ENCODE peak calls at places on chromosome 1, in ten cellular contexts. W is SW 1271; N is neural progenitor cell; K is T follicular helper cell; H is HL-60; O is activated CD8-positive, alpha-beta memory T cell treated with anti-CD3 and anti-CD28 coated beads, Interleukin-2, amount 10 ng/mL, durations not matched to agents 7 days and 5 days; U is HTR-8/SVneo; G is progenitor cell of endocrine pancreas; P is central memory CD4-positive, alpha-beta T cell; X is cerebellar cortex. L is an unnamed sample.

GRCh38 chr1:220528679-220529529 is 968 bp downstream of the MARK1 start:
- DNase-seq in W (no peak), N (peak), K (no peak), H (no peak), O (no peak), U (no peak), G (peak), P (no peak), X (peak), L (peak)

GRCh38 chr1:31234309-31234708 is 5.4 kb downstream of the NKAIN1 start:
- DNase-seq in W (no peak), N (no peak), K (no peak), H (no peak), O (no peak), U (no peak), G (no peak), P (no peak), X (no peak), L (no peak)

GRCh38 chr1:90826834-90827233 is 109.7 kb upstream of the BARHL2 start:
- DNase-seq in W (no peak), N (no peak), K (no peak), H (no peak), O (no peak), U (no peak), G (no peak), P (no peak), X (no peak), L (no peak)

GRCh38 chr1:51296379-51297357 is 33.7 kb downstream of the TTC39A start:
- DNase-seq in W (peak), N (peak), K (peak), H (peak), O (peak), U (peak), G (peak), P (peak), X (peak), L (peak)

GRCh38 chr1:214455971-214456867 is 95.2 kb downstream of the PTPN14 start:
- DNase-seq in W (no peak), N (no peak), K (no peak), H (no peak), O (no peak), U (no peak), G (no peak), P (no peak), X (no peak), L (no peak)

GRCh38 chr1:236147068-236147467 is 4.7 kb downstream of the GPR137B start:
- DNase-seq in W (no peak), N (no peak), K (no peak), H (no peak), O (no peak), U (no peak), G (no peak), P (no peak), X (no peak), L (no peak)

GRCh38 chr1:18007391-18008106 is 100.0 kb upstream of the IGSF21 start:
- DNase-seq in W (no peak), N (no peak), K (no peak), H (no peak), O (no peak), U (no peak), G (no peak), P (no peak), X (no peak), L (no peak)

GRCh38 chr1:151510020-151510405 is 1.2 kb upstream of the CGN start:
- DNase-seq in W (no peak), N (peak), K (no peak), H (no peak), O (no peak), U (no peak), G (no peak), P (no peak), X (no peak), L (no peak)

L was measured in pons.